ENCODE peak calls at places on chromosome 19, in five cellular contexts. B, K, W, F and H are unnamed samples.

GRCh38 chr19:51480590-51480989 is 2.3 kb downstream of the CEACAM18 start:
- DNase-seq in B (no peak), K (no peak), W (peak; percentile 10), F (no peak), H (no peak)

GRCh38 chr19:55178781-55179569 is 1.1 kb downstream of the SYT5 start:
- DNase-seq in B (peak; percentile 85), K (peak; percentile 75), W (peak; percentile 85), F (peak; percentile 85), H (peak; percentile 97)

GRCh38 chr19:46478356-46478986 is 7.1 kb upstream of the PNMA8A start:
- DNase-seq in B (no peak), K (no peak), W (peak; percentile 27), F (no peak), H (no peak)

GRCh38 chr19:33000510-33000909 is 28.5 kb downstream of the FAAP24 start:
- DNase-seq in B (no peak), K (no peak), W (no peak), F (peak; percentile 5), H (no peak)

GRCh38 chr19:6038634-6039405 is 60.9 kb upstream of the RANBP3 start:
- DNase-seq in B (no peak), K (no peak), W (no peak), F (no peak), H (no peak)

GRCh38 chr19:18520848-18521691 is 800 bp downstream of the ELL start:
- DNase-seq in B (no peak), K (peak; percentile 63), W (peak; percentile 55), F (no peak), H (peak; percentile 70)

GRCh38 chr19:11942843-11943108 is 17.9 kb downstream of the ZNF700 start:
- DNase-seq in B (no peak), K (no peak), W (peak; percentile 17), F (no peak), H (no peak)

GRCh38 chr19:3586124-3586626 is 897 bp downstream of the GIPC3 start:
- DNase-seq in B (no peak), K (no peak), W (no peak), F (peak; percentile 33), H (peak; percentile 49)

GRCh38 chr19:12664406-12665280 is 1.9 kb downstream of the MAN2B1 start:
- DNase-seq in B (no peak), K (peak; percentile 46), W (peak; percentile 39), F (no peak), H (no peak)

GRCh38 chr19:17757125-17757524 is 5.8 kb downstream of the FCHO1 start:
- DNase-seq in B (no peak), K (peak; percentile 57), W (peak; percentile 62), F (no peak), H (no peak)

GRCh38 chr19:20928371-20928770 is 5.3 kb downstream of the ZNF85 start:
- DNase-seq in B (no peak), K (no peak), W (peak; percentile 84), F (no peak), H (no peak)

GRCh38 chr19:48539503-48540096 is 12.4 kb upstream of the SULT2B1 start:
- DNase-seq in B (no peak), K (peak; percentile 77), W (peak; percentile 81), F (no peak), H (no peak)

GRCh38 chr19:40221858-40222619 is 3.9 kb upstream of the TTC9B start:
- DNase-seq in B (peak; percentile 27), K (peak; percentile 67), W (peak; percentile 88), F (peak; percentile 75), H (peak; percentile 81)

GRCh38 chr19:50909240-50910070 is 1.7 kb downstream of the KLK4 start:
- DNase-seq in B (no peak), K (peak; percentile 81), W (peak; percentile 47), F (no peak), H (no peak)

GRCh38 chr19:1872807-1873523 is 9.6 kb upstream of the KLF16 start:
- DNase-seq in B (no peak), K (no peak), W (no peak), F (no peak), H (no peak)

GRCh38 chr19:5338661-5339469 is 1.7 kb downstream of the PTPRS start:
- DNase-seq in B (no peak), K (peak; percentile 14), W (no peak), F (no peak), H (no peak)